ENCODE peak calls at places on chromosomes 1 and 21, in six cellular contexts. One of them, this sample, is unnamed.

GRCh38 chr1:71295340-71295739 is 214.5 kb upstream of the ZRANB2 start:
- DNase-seq in AG09309: no peak
- DNase-seq in neural crest cell: no peak
- DNase-seq in AG04449: no peak
- DNase-seq in fibroblast of pulmonary artery: no peak
- DNase-seq in lower lobe of right lung: no peak
- DNase-seq in this sample: no peak

GRCh38 chr1:54327386-54328116 is 78.6 kb downstream of the SSBP3 start:
- DNase-seq in fibroblast of pulmonary artery: no peak
- DNase-seq in AG09309: no peak
- DNase-seq in neural crest cell: no peak
- DNase-seq in lower lobe of right lung: no peak
- DNase-seq in AG04449: no peak
- DNase-seq in this sample: no peak

GRCh38 chr1:54077359-54077758 is 24.0 kb downstream of the TCEANC2 start:
- DNase-seq in lower lobe of right lung: no peak
- DNase-seq in AG09309: no peak
- DNase-seq in fibroblast of pulmonary artery: no peak
- DNase-seq in neural crest cell: no peak
- DNase-seq in AG04449: no peak
- DNase-seq in this sample: no peak

GRCh38 chr21:45070970-45071369 is 3.4 kb upstream of the ADARB1 start:
- DNase-seq in neural crest cell: no peak
- DNase-seq in AG04449: no peak
- DNase-seq in AG09309: no peak
- DNase-seq in fibroblast of pulmonary artery: no peak
- DNase-seq in lower lobe of right lung: no peak
- DNase-seq in this sample: no peak

GRCh38 chr1:111596499-111596898 is 23.1 kb upstream of the RAP1A start:
- DNase-seq in AG04449: no peak
- DNase-seq in lower lobe of right lung: no peak
- DNase-seq in AG09309: no peak
- DNase-seq in neural crest cell: no peak
- DNase-seq in fibroblast of pulmonary artery: no peak
- DNase-seq in this sample: peak

GRCh38 chr1:3624194-3625136 is at the start of gene TPRG1L:
- DNase-seq in lower lobe of right lung: peak
- DNase-seq in neural crest cell: peak
- DNase-seq in AG09309: peak
- DNase-seq in AG04449: peak
- DNase-seq in fibroblast of pulmonary artery: peak
- DNase-seq in this sample: peak

GRCh38 chr1:30700528-30701265 is 22.7 kb downstream of the MATN1 start:
- DNase-seq in AG09309: peak
- DNase-seq in neural crest cell: no peak
- DNase-seq in fibroblast of pulmonary artery: peak
- DNase-seq in lower lobe of right lung: no peak
- DNase-seq in AG04449: no peak
- DNase-seq in this sample: no peak

GRCh38 chr1:48793863-48794262 is 17.2 kb upstream of the BEND5 start:
- DNase-seq in AG09309: no peak
- DNase-seq in fibroblast of pulmonary artery: no peak
- DNase-seq in lower lobe of right lung: no peak
- DNase-seq in neural crest cell: no peak
- DNase-seq in AG04449: no peak
- DNase-seq in this sample: no peak

GRCh38 chr1:94827434-94827833 is 7.3 kb downstream of the SLC44A3 start:
- DNase-seq in AG09309: no peak
- DNase-seq in fibroblast of pulmonary artery: no peak
- DNase-seq in AG04449: no peak
- DNase-seq in lower lobe of right lung: no peak
- DNase-seq in neural crest cell: no peak
- DNase-seq in this sample: no peak

GRCh38 chr1:210237981-210238380 is 5.4 kb downstream of the SERTAD4 start:
- DNase-seq in AG04449: no peak
- DNase-seq in lower lobe of right lung: no peak
- DNase-seq in neural crest cell: no peak
- DNase-seq in AG09309: no peak
- DNase-seq in fibroblast of pulmonary artery: no peak
- DNase-seq in this sample: no peak

GRCh38 chr1:62426238-62426637 is 10.6 kb upstream of the USP1 start:
- DNase-seq in fibroblast of pulmonary artery: no peak
- DNase-seq in neural crest cell: no peak
- DNase-seq in AG09309: no peak
- DNase-seq in AG04449: no peak
- DNase-seq in lower lobe of right lung: no peak
- DNase-seq in this sample: no peak

GRCh38 chr21:25887166-25887565 is 152.4 kb downstream of the GABPA start:
- DNase-seq in lower lobe of right lung: no peak
- DNase-seq in neural crest cell: no peak
- DNase-seq in AG09309: no peak
- DNase-seq in fibroblast of pulmonary artery: no peak
- DNase-seq in AG04449: no peak
- DNase-seq in this sample: no peak

GRCh38 chr1:77541162-77541545 is 141.3 kb downstream of the ZZZ3 start:
- DNase-seq in fibroblast of pulmonary artery: no peak
- DNase-seq in AG09309: no peak
- DNase-seq in neural crest cell: no peak
- DNase-seq in AG04449: no peak
- DNase-seq in lower lobe of right lung: no peak
- DNase-seq in this sample: no peak

GRCh38 chr1:43590389-43590788 is 59.6 kb upstream of the KDM4A start:
- DNase-seq in neural crest cell: no peak
- DNase-seq in AG09309: no peak
- DNase-seq in AG04449: no peak
- DNase-seq in fibroblast of pulmonary artery: no peak
- DNase-seq in lower lobe of right lung: no peak
- DNase-seq in this sample: no peak

GRCh38 chr21:37006521-37007291 is at the start of gene RIPPLY3:
- DNase-seq in AG04449: no peak
- DNase-seq in lower lobe of right lung: no peak
- DNase-seq in neural crest cell: peak
- DNase-seq in AG09309: no peak
- DNase-seq in fibroblast of pulmonary artery: peak
- DNase-seq in this sample: no peak

GRCh38 chr1:10756842-10757241 is 39.6 kb downstream of the CASZ1 start:
- DNase-seq in AG04449: no peak
- DNase-seq in lower lobe of right lung: no peak
- DNase-seq in AG09309: no peak
- DNase-seq in fibroblast of pulmonary artery: no peak
- DNase-seq in neural crest cell: no peak
- DNase-seq in this sample: no peak

GRCh38 chr1:211726467-211726866 is 51.0 kb upstream of the NEK2 start:
- DNase-seq in fibroblast of pulmonary artery: no peak
- DNase-seq in neural crest cell: no peak
- DNase-seq in AG09309: no peak
- DNase-seq in lower lobe of right lung: no peak
- DNase-seq in AG04449: no peak
- DNase-seq in this sample: no peak

GRCh38 chr21:15480160-15480559 is 249.6 kb upstream of the USP25 start:
- DNase-seq in fibroblast of pulmonary artery: no peak
- DNase-seq in AG04449: no peak
- DNase-seq in AG09309: no peak
- DNase-seq in neural crest cell: no peak
- DNase-seq in lower lobe of right lung: no peak
- DNase-seq in this sample: no peak

GRCh38 chr1:62991152-62991551 is 207.2 kb downstream of the ATG4C start:
- DNase-seq in neural crest cell: no peak
- DNase-seq in fibroblast of pulmonary artery: no peak
- DNase-seq in AG09309: no peak
- DNase-seq in lower lobe of right lung: no peak
- DNase-seq in AG04449: no peak
- DNase-seq in this sample: no peak

GRCh38 chr1:17416389-17416788 is 23.1 kb downstream of the RCC2 start:
- DNase-seq in neural crest cell: no peak
- DNase-seq in lower lobe of right lung: no peak
- DNase-seq in AG09309: no peak
- DNase-seq in fibroblast of pulmonary artery: no peak
- DNase-seq in AG04449: no peak
- DNase-seq in this sample: no peak

GRCh38 chr1:179923044-179923443 is 31.6 kb upstream of the CEP350 start:
- DNase-seq in lower lobe of right lung: no peak
- DNase-seq in fibroblast of pulmonary artery: no peak
- DNase-seq in AG04449: no peak
- DNase-seq in AG09309: no peak
- DNase-seq in neural crest cell: no peak
- DNase-seq in this sample: no peak

GRCh38 chr21:15130751-15131150 is 66.0 kb upstream of the NRIP1 start:
- DNase-seq in neural crest cell: no peak
- DNase-seq in lower lobe of right lung: no peak
- DNase-seq in AG04449: no peak
- DNase-seq in fibroblast of pulmonary artery: peak
- DNase-seq in AG09309: no peak
- DNase-seq in this sample: no peak

GRCh38 chr1:32242341-32242851 is 4.6 kb upstream of the FAM167B start:
- DNase-seq in neural crest cell: no peak
- DNase-seq in AG04449: no peak
- DNase-seq in AG09309: no peak
- DNase-seq in fibroblast of pulmonary artery: peak
- DNase-seq in lower lobe of right lung: no peak
- DNase-seq in this sample: no peak

GRCh38 chr1:89555550-89555949 is 30.9 kb downstream of the LRRC8B start:
- DNase-seq in lower lobe of right lung: no peak
- DNase-seq in AG04449: no peak
- DNase-seq in neural crest cell: no peak
- DNase-seq in AG09309: no peak
- DNase-seq in fibroblast of pulmonary artery: no peak
- DNase-seq in this sample: no peak

GRCh38 chr1:110003747-110004428 is 19.3 kb downstream of the AHCYL1 start:
- DNase-seq in lower lobe of right lung: peak
- DNase-seq in AG04449: peak
- DNase-seq in neural crest cell: no peak
- DNase-seq in AG09309: peak
- DNase-seq in fibroblast of pulmonary artery: peak
- DNase-seq in this sample: no peak

DNA sequence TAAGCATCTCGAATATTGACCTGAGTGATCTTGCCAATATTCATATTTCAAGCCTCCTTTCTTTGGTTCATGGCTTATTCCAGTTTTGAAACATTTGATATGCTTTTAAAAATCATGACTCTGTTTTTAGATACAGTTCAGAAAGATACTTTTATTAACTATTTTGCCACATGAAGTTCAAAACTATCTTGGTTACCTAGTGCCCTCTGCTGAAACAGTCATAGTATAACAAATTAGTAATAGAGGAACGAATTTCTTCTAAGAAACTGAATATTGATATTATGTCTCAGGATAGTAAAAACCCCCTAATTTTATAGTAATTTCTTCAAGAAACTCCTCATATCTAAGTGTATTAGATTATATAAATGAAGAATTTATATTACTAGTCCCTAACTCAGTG is 52.6 kb upstream of the RC3H1 start:
- DNase-seq in fibroblast of pulmonary artery: peak
- DNase-seq in neural crest cell: no peak
- DNase-seq in lower lobe of right lung: no peak
- DNase-seq in AG04449: peak
- DNase-seq in AG09309: peak
- DNase-seq in this sample: no peak
- TF ChIP-seq CTCF in fibroblast of pulmonary artery: peak
- TF ChIP-seq CTCF in neural crest cell: peak
- TF ChIP-seq CTCF in lower lobe of right lung: peak
- TF ChIP-seq CTCF in AG04449: peak
- TF ChIP-seq CTCF in AG09309: peak
- TF ChIP-seq CTCF in this sample: peak

DNA sequence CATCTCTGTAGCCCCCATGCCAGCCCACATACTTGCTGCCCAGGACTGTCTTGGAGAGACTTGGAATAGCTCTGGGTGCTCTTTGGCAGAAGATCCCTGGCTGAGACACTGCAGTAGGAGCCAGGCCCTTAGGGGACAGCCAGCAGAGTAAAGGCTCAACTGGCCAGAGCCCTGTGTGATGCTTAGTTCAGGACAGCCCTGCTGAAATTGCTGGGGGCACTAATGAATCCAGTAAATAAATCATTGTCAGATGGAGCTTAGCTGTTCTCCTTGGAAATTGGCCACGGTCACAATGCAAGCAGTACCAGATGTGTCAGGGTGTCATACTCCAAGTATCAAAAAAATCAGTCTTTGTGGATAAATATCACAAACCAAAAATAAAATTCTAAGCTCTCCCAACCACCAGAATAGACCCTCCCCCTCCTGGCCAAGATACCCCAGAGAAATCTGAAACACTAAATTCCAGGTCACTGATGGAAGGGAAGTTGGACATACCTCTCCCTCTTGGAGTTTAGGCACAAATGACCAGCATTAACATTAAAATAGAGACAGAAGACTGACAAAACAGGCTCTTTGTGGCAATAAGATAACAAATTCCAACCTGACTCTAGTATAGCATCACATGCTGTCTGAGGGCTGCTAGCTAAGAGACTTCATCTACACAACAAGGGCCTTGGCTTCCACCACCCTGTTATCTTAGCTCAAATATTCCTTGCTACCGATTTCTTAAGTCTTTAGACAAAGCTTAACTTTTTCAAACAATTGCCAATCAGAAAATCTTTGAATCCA is 83.2 kb upstream of the DNAH14 start:
- DNase-seq in lower lobe of right lung: no peak
- DNase-seq in AG04449: no peak
- DNase-seq in AG09309: no peak
- DNase-seq in neural crest cell: no peak
- DNase-seq in fibroblast of pulmonary artery: no peak
- DNase-seq in this sample: no peak
- TF ChIP-seq CTCF in lower lobe of right lung: no peak
- TF ChIP-seq CTCF in AG04449: no peak
- TF ChIP-seq CTCF in AG09309: no peak
- TF ChIP-seq CTCF in neural crest cell: no peak
- TF ChIP-seq CTCF in fibroblast of pulmonary artery: no peak
- TF ChIP-seq CTCF in this sample: no peak

DNA sequence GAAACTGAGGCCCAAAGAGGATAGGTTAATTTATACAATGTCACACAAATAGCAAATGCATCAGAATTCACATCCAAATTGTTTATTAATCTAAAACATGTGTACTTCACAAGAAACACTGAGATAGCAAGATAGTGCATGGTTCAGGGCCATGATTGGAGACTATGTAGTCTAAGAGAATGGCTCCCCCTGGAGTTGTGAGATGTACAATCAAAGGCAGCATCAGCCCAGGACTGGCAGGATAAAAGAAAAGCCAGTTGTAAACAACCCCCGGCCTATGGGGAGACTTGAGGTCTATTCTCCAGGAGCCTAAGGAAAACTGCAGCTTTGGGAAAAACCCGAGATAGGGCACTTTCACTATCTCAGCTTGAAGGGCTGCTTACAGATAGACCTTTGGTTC is 511.0 kb downstream of the OMA1 start:
- DNase-seq in AG09309: no peak
- DNase-seq in lower lobe of right lung: no peak
- DNase-seq in neural crest cell: no peak
- DNase-seq in fibroblast of pulmonary artery: no peak
- DNase-seq in AG04449: no peak
- DNase-seq in this sample: no peak
- TF ChIP-seq CTCF in AG09309: no peak
- TF ChIP-seq CTCF in lower lobe of right lung: no peak
- TF ChIP-seq CTCF in neural crest cell: peak
- TF ChIP-seq CTCF in fibroblast of pulmonary artery: no peak
- TF ChIP-seq CTCF in AG04449: no peak
- TF ChIP-seq CTCF in this sample: no peak

GRCh38 chr1:52973843-52974242 is 46.8 kb downstream of the SCP2 start:
- DNase-seq in AG09309: no peak
- DNase-seq in fibroblast of pulmonary artery: no peak
- DNase-seq in neural crest cell: no peak
- DNase-seq in lower lobe of right lung: no peak
- DNase-seq in AG04449: no peak
- DNase-seq in this sample: no peak

GRCh38 chr1:52967666-52968065 is 40.6 kb downstream of the SCP2 start:
- DNase-seq in neural crest cell: no peak
- DNase-seq in AG09309: no peak
- DNase-seq in lower lobe of right lung: no peak
- DNase-seq in fibroblast of pulmonary artery: no peak
- DNase-seq in AG04449: no peak
- DNase-seq in this sample: no peak

GRCh38 chr1:52970149-52970548 is 43.1 kb downstream of the SCP2 start:
- DNase-seq in neural crest cell: no peak
- DNase-seq in lower lobe of right lung: no peak
- DNase-seq in AG09309: no peak
- DNase-seq in AG04449: no peak
- DNase-seq in fibroblast of pulmonary artery: peak
- DNase-seq in this sample: no peak
- TF ChIP-seq CTCF in neural crest cell: peak
- TF ChIP-seq CTCF in lower lobe of right lung: no peak
- TF ChIP-seq CTCF in AG09309: peak
- TF ChIP-seq CTCF in AG04449: no peak
- TF ChIP-seq CTCF in fibroblast of pulmonary artery: peak
- TF ChIP-seq CTCF in this sample: no peak

This sample was measured in natural killer cell.